ENCODE peak calls at places on chromosomes 13 and 19, in six cellular contexts. One of them, this sample, is unnamed.

GRCh38 chr19:38893341-38893771 is 6.1 kb downstream of the SIRT2 start:
- DNase-seq in tibial artery: no peak
- DNase-seq in cardiac muscle cell: no peak
- DNase-seq in uterus: no peak
- DNase-seq in lower lobe of right lung: no peak
- DNase-seq in astrocyte: no peak
- DNase-seq in this sample: no peak

GRCh38 chr13:109309625-109310363 is 476.6 kb downstream of the IRS2 start:
- DNase-seq in lower lobe of right lung: no peak
- DNase-seq in cardiac muscle cell: no peak
- DNase-seq in uterus: no peak
- DNase-seq in astrocyte: no peak
- DNase-seq in tibial artery: no peak
- DNase-seq in this sample: no peak

GRCh38 chr19:15551183-15552004 is 43.1 kb downstream of the CYP4F22 start:
- DNase-seq in lower lobe of right lung: peak
- DNase-seq in astrocyte: no peak
- DNase-seq in cardiac muscle cell: peak
- DNase-seq in tibial artery: no peak
- DNase-seq in uterus: peak
- DNase-seq in this sample: peak

GRCh38 chr13:26946675-26947342 is 186.2 kb upstream of the GPR12 start:
- DNase-seq in tibial artery: no peak
- DNase-seq in astrocyte: peak
- DNase-seq in uterus: no peak
- DNase-seq in lower lobe of right lung: no peak
- DNase-seq in cardiac muscle cell: peak
- DNase-seq in this sample: no peak

GRCh38 chr19:41351339-41352245 is 2.1 kb downstream of the TGFB1 start:
- DNase-seq in cardiac muscle cell: peak
- DNase-seq in astrocyte: peak
- DNase-seq in uterus: peak
- DNase-seq in tibial artery: peak
- DNase-seq in lower lobe of right lung: peak
- DNase-seq in this sample: peak

GRCh38 chr13:77565635-77566034 is 30.1 kb downstream of the SCEL start:
- DNase-seq in cardiac muscle cell: peak
- DNase-seq in tibial artery: no peak
- DNase-seq in lower lobe of right lung: no peak
- DNase-seq in astrocyte: peak
- DNase-seq in uterus: no peak
- DNase-seq in this sample: no peak

GRCh38 chr13:75762066-75762937 is 126.2 kb downstream of the LMO7 start:
- DNase-seq in tibial artery: no peak
- DNase-seq in cardiac muscle cell: no peak
- DNase-seq in uterus: no peak
- DNase-seq in lower lobe of right lung: no peak
- DNase-seq in astrocyte: no peak
- DNase-seq in this sample: no peak

GRCh38 chr19:45824531-45825262 is 9.6 kb upstream of the RSPH6A start:
- DNase-seq in tibial artery: no peak
- DNase-seq in lower lobe of right lung: no peak
- DNase-seq in cardiac muscle cell: no peak
- DNase-seq in astrocyte: no peak
- DNase-seq in uterus: no peak
- DNase-seq in this sample: no peak

GRCh38 chr19:48512504-48513288 is 1.1 kb upstream of the LMTK3 start:
- DNase-seq in lower lobe of right lung: no peak
- DNase-seq in astrocyte: no peak
- DNase-seq in tibial artery: no peak
- DNase-seq in cardiac muscle cell: no peak
- DNase-seq in uterus: no peak
- DNase-seq in this sample: no peak

GRCh38 chr19:37936166-37936565 is 29.2 kb downstream of the SIPA1L3 start:
- DNase-seq in tibial artery: no peak
- DNase-seq in astrocyte: no peak
- DNase-seq in cardiac muscle cell: no peak
- DNase-seq in uterus: no peak
- DNase-seq in lower lobe of right lung: peak
- DNase-seq in this sample: no peak

GRCh38 chr13:110771194-110771593 is 57.7 kb downstream of the ING1 start:
- DNase-seq in astrocyte: no peak
- DNase-seq in cardiac muscle cell: peak
- DNase-seq in uterus: no peak
- DNase-seq in tibial artery: no peak
- DNase-seq in lower lobe of right lung: no peak
- DNase-seq in this sample: no peak

GRCh38 chr13:99160415-99160814 is 40.2 kb upstream of the UBAC2 start:
- DNase-seq in lower lobe of right lung: no peak
- DNase-seq in uterus: no peak
- DNase-seq in tibial artery: no peak
- DNase-seq in astrocyte: no peak
- DNase-seq in cardiac muscle cell: no peak
- DNase-seq in this sample: no peak

GRCh38 chr19:56133858-56134654 is 7.0 kb upstream of the ZNF444 start:
- DNase-seq in cardiac muscle cell: peak
- DNase-seq in uterus: no peak
- DNase-seq in tibial artery: no peak
- DNase-seq in lower lobe of right lung: peak
- DNase-seq in astrocyte: no peak
- DNase-seq in this sample: no peak

GRCh38 chr13:99392806-99393135 is 85.6 kb upstream of the GPR183 start:
- DNase-seq in uterus: no peak
- DNase-seq in tibial artery: no peak
- DNase-seq in cardiac muscle cell: no peak
- DNase-seq in lower lobe of right lung: no peak
- DNase-seq in astrocyte: no peak
- DNase-seq in this sample: no peak

GRCh38 chr13:43132228-43132627 is 108.8 kb downstream of the DNAJC15 start:
- DNase-seq in tibial artery: no peak
- DNase-seq in cardiac muscle cell: peak
- DNase-seq in lower lobe of right lung: no peak
- DNase-seq in astrocyte: peak
- DNase-seq in uterus: no peak
- DNase-seq in this sample: no peak

GRCh38 chr19:39167461-39168257 is 29.1 kb upstream of the NCCRP1 start:
- DNase-seq in cardiac muscle cell: no peak
- DNase-seq in lower lobe of right lung: peak
- DNase-seq in tibial artery: no peak
- DNase-seq in uterus: no peak
- DNase-seq in astrocyte: no peak
- DNase-seq in this sample: peak

GRCh38 chr19:33921165-33921564 is 124.5 kb downstream of the KCTD15 start:
- DNase-seq in tibial artery: no peak
- DNase-seq in cardiac muscle cell: no peak
- DNase-seq in astrocyte: no peak
- DNase-seq in uterus: no peak
- DNase-seq in lower lobe of right lung: no peak
- DNase-seq in this sample: no peak

GRCh38 chr13:21113851-21114306 is 52.5 kb upstream of the LATS2 start:
- DNase-seq in uterus: no peak
- DNase-seq in cardiac muscle cell: no peak
- DNase-seq in tibial artery: no peak
- DNase-seq in astrocyte: no peak
- DNase-seq in lower lobe of right lung: no peak
- DNase-seq in this sample: no peak

GRCh38 chr19:2084993-2085720 is 11.0 kb downstream of the MOB3A start:
- DNase-seq in cardiac muscle cell: peak
- DNase-seq in astrocyte: peak
- DNase-seq in uterus: no peak
- DNase-seq in lower lobe of right lung: peak
- DNase-seq in tibial artery: peak
- DNase-seq in this sample: peak

GRCh38 chr19:51002542-51003311 is 1.3 kb upstream of the KLK8 start:
- DNase-seq in uterus: no peak
- DNase-seq in cardiac muscle cell: peak
- DNase-seq in lower lobe of right lung: no peak
- DNase-seq in tibial artery: no peak
- DNase-seq in astrocyte: no peak
- DNase-seq in this sample: no peak

GRCh38 chr13:109345433-109345941 is 440.9 kb downstream of the IRS2 start:
- DNase-seq in astrocyte: peak
- DNase-seq in lower lobe of right lung: no peak
- DNase-seq in tibial artery: no peak
- DNase-seq in cardiac muscle cell: peak
- DNase-seq in uterus: no peak
- DNase-seq in this sample: no peak

GRCh38 chr19:14147797-14148605 is 11.6 kb upstream of the ASF1B start:
- DNase-seq in tibial artery: peak
- DNase-seq in astrocyte: peak
- DNase-seq in cardiac muscle cell: peak
- DNase-seq in lower lobe of right lung: peak
- DNase-seq in uterus: peak
- DNase-seq in this sample: peak

GRCh38 chr13:43977911-43978310 is 98.2 kb downstream of the LACC1 start:
- DNase-seq in cardiac muscle cell: no peak
- DNase-seq in lower lobe of right lung: no peak
- DNase-seq in astrocyte: no peak
- DNase-seq in tibial artery: no peak
- DNase-seq in uterus: no peak
- DNase-seq in this sample: no peak

GRCh38 chr13:63297162-63297561 is 1881.5 kb upstream of the PCDH20 start:
- DNase-seq in tibial artery: no peak
- DNase-seq in uterus: no peak
- DNase-seq in cardiac muscle cell: no peak
- DNase-seq in lower lobe of right lung: no peak
- DNase-seq in astrocyte: no peak
- DNase-seq in this sample: no peak

GRCh38 chr13:63305641-63306133 is 1890.0 kb upstream of the PCDH20 start:
- DNase-seq in cardiac muscle cell: no peak
- DNase-seq in uterus: no peak
- DNase-seq in lower lobe of right lung: no peak
- DNase-seq in tibial artery: no peak
- DNase-seq in astrocyte: no peak
- DNase-seq in this sample: no peak

GRCh38 chr13:63304497-63304896 is 1888.8 kb upstream of the PCDH20 start:
- DNase-seq in tibial artery: no peak
- DNase-seq in astrocyte: no peak
- DNase-seq in lower lobe of right lung: no peak
- DNase-seq in uterus: no peak
- DNase-seq in cardiac muscle cell: no peak
- DNase-seq in this sample: no peak

DNA sequence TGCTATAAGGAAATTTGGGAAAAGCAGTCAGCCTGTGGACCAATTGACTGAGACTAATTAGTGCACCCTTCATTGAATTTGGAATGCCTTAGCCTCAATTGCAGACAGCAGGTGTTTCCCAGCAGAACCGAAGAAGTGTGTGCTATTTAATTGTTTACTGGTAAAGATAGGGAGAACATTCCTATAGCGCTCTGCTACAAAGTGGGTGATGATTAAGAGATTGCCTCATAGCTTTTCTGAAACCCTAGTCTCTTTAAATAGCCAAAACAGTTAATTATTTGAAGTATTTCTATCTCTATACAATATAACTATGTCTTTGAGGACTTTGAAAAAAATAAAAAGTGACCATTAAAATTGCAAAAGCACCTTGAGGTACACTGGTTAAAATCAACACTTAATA is 1884.3 kb upstream of the PCDH20 start:
- DNase-seq in astrocyte: no peak
- DNase-seq in lower lobe of right lung: no peak
- DNase-seq in cardiac muscle cell: no peak
- DNase-seq in tibial artery: no peak
- DNase-seq in uterus: no peak
- DNase-seq in this sample: no peak
- H3K27ac ChIP-seq in astrocyte: no peak
- H3K27ac ChIP-seq in lower lobe of right lung: no peak
- H3K27ac ChIP-seq in cardiac muscle cell: no peak
- H3K27ac ChIP-seq in tibial artery: no peak
- H3K27ac ChIP-seq in uterus: no peak
- H3K27ac ChIP-seq in this sample: no peak

DNA sequence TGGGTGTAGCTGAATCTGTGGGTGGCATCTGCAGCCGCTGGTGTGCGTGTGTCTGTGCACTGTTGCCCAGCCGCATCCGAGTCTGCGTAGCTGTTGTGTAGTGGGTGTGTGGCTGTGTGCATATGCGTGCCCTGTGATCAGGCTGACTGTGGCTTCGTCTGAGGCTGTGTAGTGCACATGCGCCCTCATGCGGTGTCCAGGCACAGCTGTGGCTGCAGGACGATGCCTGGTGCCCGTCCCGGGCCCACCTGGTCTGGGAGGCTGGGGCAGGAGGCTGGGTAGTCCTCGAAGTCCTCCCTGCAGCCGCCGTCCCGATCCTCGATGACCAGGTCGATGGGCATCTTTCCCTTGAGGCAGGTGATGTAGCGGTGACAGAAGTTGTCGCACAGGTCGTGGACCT is 4.9 kb downstream of the MEIS3 start:
- DNase-seq in cardiac muscle cell: no peak
- DNase-seq in astrocyte: no peak
- DNase-seq in lower lobe of right lung: no peak
- DNase-seq in tibial artery: no peak
- DNase-seq in uterus: no peak
- DNase-seq in this sample: no peak
- TF ChIP-seq CTCF in cardiac muscle cell: no peak
- TF ChIP-seq CTCF in astrocyte: no peak
- TF ChIP-seq CTCF in lower lobe of right lung: no peak
- TF ChIP-seq CTCF in tibial artery: no peak
- TF ChIP-seq CTCF in uterus: no peak
- TF ChIP-seq CTCF in this sample: no peak

GRCh38 chr13:29583073-29583785 is 12.3 kb downstream of the SLC7A1 start:
- DNase-seq in tibial artery: no peak
- DNase-seq in uterus: no peak
- DNase-seq in cardiac muscle cell: no peak
- DNase-seq in lower lobe of right lung: no peak
- DNase-seq in astrocyte: peak
- DNase-seq in this sample: no peak
- H3K27ac ChIP-seq in tibial artery: no peak
- H3K27ac ChIP-seq in uterus: no peak
- H3K27ac ChIP-seq in cardiac muscle cell: no peak
- H3K27ac ChIP-seq in lower lobe of right lung: no peak
- H3K27ac ChIP-seq in astrocyte: peak
- H3K27ac ChIP-seq in this sample: no peak

DNA sequence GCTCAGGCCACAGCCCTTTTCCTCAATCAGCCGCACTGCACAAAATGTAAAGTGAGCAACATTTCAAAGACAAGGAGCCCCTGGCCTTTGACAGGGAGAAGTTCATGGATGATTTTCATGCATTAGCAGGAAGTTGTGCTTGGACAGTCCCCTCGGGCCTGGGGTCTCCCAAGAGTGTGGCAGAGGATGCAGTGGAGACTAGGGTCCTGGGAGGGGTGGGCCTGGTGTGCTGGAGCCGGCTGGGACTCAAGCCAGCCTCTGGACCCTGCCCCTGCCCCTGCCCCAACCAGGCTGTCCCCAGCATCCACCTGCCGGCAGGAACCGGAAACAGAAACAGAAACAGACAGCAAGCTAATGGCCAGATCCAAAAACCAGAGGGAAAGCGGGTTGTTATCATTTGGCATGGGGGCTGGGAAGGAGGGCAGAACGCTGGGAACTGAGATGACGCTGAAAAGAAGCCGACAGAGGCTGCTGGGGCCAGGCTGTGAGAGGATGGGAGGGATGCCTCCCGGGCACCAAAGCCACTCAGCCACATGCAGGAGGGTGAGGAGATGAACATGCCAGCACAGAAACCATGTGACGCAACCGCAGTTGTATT is 2.3 kb downstream of the GAS6 start:
- DNase-seq in lower lobe of right lung: peak
- DNase-seq in astrocyte: no peak
- DNase-seq in uterus: peak
- DNase-seq in tibial artery: no peak
- DNase-seq in cardiac muscle cell: no peak
- DNase-seq in this sample: no peak
- TF ChIP-seq CTCF in lower lobe of right lung: no peak
- TF ChIP-seq CTCF in astrocyte: no peak
- TF ChIP-seq CTCF in uterus: no peak
- TF ChIP-seq CTCF in tibial artery: no peak
- TF ChIP-seq CTCF in cardiac muscle cell: no peak
- TF ChIP-seq CTCF in this sample: no peak

This sample was measured in upper lobe of right lung.